ENCODE peak calls at places on chromosomes 3 and 15, in six cellular contexts. J is fibroblast of villous mesenchyme, N is H9, V is sigmoid colon, K is dorsolateral prefrontal cortex, G is fibroblast of lung. Y is an unnamed sample.

GRCh38 chr3:1591327-1592028 is 498.7 kb downstream of the CNTN6 start:
- DNase-seq in J (no peak), N (no peak), V (no peak), K (no peak), G (no peak), Y (no peak)

GRCh38 chr3:52533623-52534280 is at the start of gene NT5DC2:
- DNase-seq in J (peak; percentile 73), N (peak; percentile 60), V (peak; percentile 86), K (peak; percentile 31), G (peak; percentile 68), Y (peak; percentile 94)

GRCh38 chr3:39849992-39850706 is 40.7 kb downstream of the MYRIP start:
- DNase-seq in J (no peak), N (no peak), V (no peak), K (no peak), G (no peak), Y (no peak)

GRCh38 chr15:39497759-39498565 is 82.9 kb upstream of the THBS1 start:
- DNase-seq in J (no peak), N (no peak), V (no peak), K (no peak), G (no peak), Y (no peak)

GRCh38 chr3:32686713-32687112 is 1.7 kb downstream of the CNOT10 start:
- DNase-seq in J (no peak), N (no peak), V (no peak), K (no peak), G (no peak), Y (no peak)

GRCh38 chr3:125608419-125608818 is 13.1 kb upstream of the OSBPL11 start:
- DNase-seq in J (no peak), N (no peak), V (no peak), K (no peak), G (no peak), Y (no peak)

GRCh38 chr3:126259411-126260391 is 79.3 kb upstream of the ALDH1L1 start:
- DNase-seq in J (peak; percentile 59), N (peak; percentile 70), V (peak; percentile 85), K (peak; percentile 78), G (no peak), Y (no peak)

GRCh38 chr3:191070201-191070600 is 128.8 kb upstream of the OSTN start:
- DNase-seq in J (peak; percentile 88), N (no peak), V (no peak), K (no peak), G (peak; percentile 95), Y (no peak)

GRCh38 chr3:31752305-31753049 is 219.8 kb downstream of the STT3B start:
- DNase-seq in J (no peak), N (no peak), V (no peak), K (no peak), G (no peak), Y (no peak)

GRCh38 chr3:111237906-111238305 is 166.3 kb downstream of the NECTIN3 start:
- DNase-seq in J (no peak), N (no peak), V (no peak), K (no peak), G (peak; percentile 59), Y (no peak)

GRCh38 chr3:56624725-56625124 is 58.3 kb downstream of the TASOR start:
- DNase-seq in J (peak; percentile 47), N (no peak), V (no peak), K (no peak), G (peak; percentile 65), Y (no peak)

GRCh38 chr15:69140306-69140705 is 20.1 kb upstream of the GLCE start:
- DNase-seq in J (no peak), N (no peak), V (no peak), K (no peak), G (no peak), Y (no peak)

GRCh38 chr3:16548721-16549120 is 35.2 kb upstream of the RFTN1 start:
- DNase-seq in J (peak; percentile 23), N (no peak), V (no peak), K (no peak), G (peak; percentile 87), Y (no peak)

GRCh38 chr3:182139627-182140357 is 428.1 kb downstream of the SOX2 start:
- DNase-seq in J (no peak), N (peak; percentile 73), V (no peak), K (no peak), G (no peak), Y (no peak)

GRCh38 chr3:127710473-127710941 is 37.8 kb downstream of the ABTB1 start:
- DNase-seq in J (no peak), N (peak; percentile 21), V (peak; percentile 73), K (no peak), G (peak; percentile 48), Y (no peak)

GRCh38 chr3:160481856-160482255 is 32.3 kb upstream of the TRIM59 start:
- DNase-seq in J (no peak), N (no peak), V (no peak), K (no peak), G (no peak), Y (no peak)

GRCh38 chr3:97882975-97883598 is 61.3 kb downstream of the CRYBG3 start:
- DNase-seq in J (peak; percentile 55), N (no peak), V (no peak), K (no peak), G (peak; percentile 79), Y (no peak)

GRCh38 chr3:170734043-170734736 is 135.8 kb downstream of the RPL22L1 start:
- DNase-seq in J (no peak), N (no peak), V (no peak), K (no peak), G (no peak), Y (no peak)

GRCh38 chr15:73781038-73781925 is 28.1 kb upstream of the INSYN1 start:
- DNase-seq in J (peak; percentile 16), N (peak; percentile 56), V (no peak), K (no peak), G (peak; percentile 9), Y (no peak)

GRCh38 chr15:78457101-78457500 is 19.1 kb downstream of the IREB2 start:
- DNase-seq in J (peak; percentile 94), N (no peak), V (no peak), K (no peak), G (peak; percentile 67), Y (no peak)
- TF ChIP-seq CTCF in J (no peak), N (no peak), V (no peak), K (no peak), G (no peak), Y (no peak)

GRCh38 chr3:44529927-44530326 is 25.1 kb upstream of the ZKSCAN7 start:
- DNase-seq in J (peak; percentile 25), N (no peak), V (no peak), K (no peak), G (no peak), Y (no peak)
- TF ChIP-seq CTCF in J (peak; percentile 36), N (peak; percentile 57), V (no peak), K (no peak), G (peak; percentile 43), Y (peak; percentile 50)

GRCh38 chr3:65334045-65334665 is 646.4 kb upstream of the ADAMTS9 start:
- DNase-seq in J (no peak), N (peak; percentile 32), V (no peak), K (no peak), G (no peak), Y (no peak)
- TF ChIP-seq CTCF in J (peak; percentile 37), N (peak; percentile 64), V (peak; percentile 19), K (no peak), G (peak; percentile 7), Y (no peak)

DNA sequence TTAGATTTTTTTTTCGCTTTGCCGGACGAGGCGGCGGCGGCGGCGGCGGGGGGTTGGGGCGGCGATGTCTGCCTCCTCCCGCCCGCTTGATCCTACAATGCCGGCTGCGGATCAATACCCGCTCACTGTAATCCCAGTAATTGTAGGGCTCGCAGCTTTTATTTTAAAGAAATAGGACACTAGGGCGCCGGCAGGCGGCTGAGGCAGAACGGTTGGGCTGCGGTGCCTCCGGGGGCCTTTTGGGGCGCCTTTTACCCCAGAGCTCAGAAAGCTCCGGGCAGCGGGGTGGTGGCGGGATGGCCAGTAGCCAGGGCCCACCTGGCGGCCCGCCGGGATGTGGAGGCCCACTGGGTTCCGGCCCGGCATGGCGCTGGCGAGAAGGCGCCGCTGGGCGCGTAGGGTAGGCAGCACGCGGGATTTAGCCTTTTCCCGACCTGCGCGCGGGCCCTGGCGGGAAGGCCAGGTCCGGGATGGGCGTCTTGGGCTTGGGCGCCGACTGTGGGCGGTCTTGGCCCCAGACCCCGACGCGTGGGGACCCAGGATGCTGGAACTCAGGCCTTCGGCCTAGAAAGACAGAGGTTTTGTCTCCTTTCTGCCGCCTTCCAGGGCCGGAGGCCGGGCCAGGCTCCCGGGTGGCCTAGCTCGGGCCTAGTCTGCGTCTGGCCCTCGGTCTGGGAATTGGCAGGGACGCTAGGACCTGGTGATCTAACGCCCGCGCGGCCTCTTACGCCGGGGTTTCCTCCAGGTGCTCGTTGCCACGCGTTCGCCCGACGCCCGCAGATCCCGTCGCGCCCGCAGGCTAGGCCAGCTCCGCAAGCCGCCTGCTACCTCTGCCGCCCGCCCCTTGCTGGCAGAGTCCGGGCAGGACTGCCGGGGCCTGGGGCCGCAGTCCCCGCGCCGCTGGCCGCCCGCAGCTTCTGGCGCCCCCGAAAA is 15.5 kb upstream of the ONECUT1 start:
- DNase-seq in J (no peak), N (peak; percentile 63), V (no peak), K (no peak), G (no peak), Y (no peak)
- TF ChIP-seq CTCF in J (no peak), N (peak; percentile 56), V (no peak), K (no peak), G (peak; percentile 22), Y (no peak)

DNA sequence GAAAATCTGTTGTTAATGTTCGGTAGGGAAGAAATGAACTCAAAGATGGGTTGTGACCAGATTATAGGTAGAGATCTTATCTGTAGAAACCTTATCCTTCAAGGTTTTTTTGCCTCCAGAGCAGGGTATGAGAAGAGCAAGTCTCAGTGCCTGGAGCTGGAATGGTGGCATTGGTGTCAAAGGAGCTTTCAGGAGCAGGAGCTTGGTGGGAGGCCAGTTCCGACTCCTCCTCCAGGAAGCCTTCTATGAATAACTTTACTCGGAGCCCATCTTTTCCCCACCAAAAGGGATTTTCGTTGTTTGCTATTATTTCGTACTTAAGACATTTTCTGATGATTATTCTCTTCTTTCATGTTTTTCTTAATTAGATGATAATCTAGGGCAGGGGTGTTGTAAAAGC is 91.8 kb downstream of the GHSR start:
- DNase-seq in J (no peak), N (no peak), V (no peak), K (no peak), G (no peak), Y (no peak)
- TF ChIP-seq CTCF in J (no peak), N (no peak), V (no peak), K (no peak), G (no peak), Y (no peak)

DNA sequence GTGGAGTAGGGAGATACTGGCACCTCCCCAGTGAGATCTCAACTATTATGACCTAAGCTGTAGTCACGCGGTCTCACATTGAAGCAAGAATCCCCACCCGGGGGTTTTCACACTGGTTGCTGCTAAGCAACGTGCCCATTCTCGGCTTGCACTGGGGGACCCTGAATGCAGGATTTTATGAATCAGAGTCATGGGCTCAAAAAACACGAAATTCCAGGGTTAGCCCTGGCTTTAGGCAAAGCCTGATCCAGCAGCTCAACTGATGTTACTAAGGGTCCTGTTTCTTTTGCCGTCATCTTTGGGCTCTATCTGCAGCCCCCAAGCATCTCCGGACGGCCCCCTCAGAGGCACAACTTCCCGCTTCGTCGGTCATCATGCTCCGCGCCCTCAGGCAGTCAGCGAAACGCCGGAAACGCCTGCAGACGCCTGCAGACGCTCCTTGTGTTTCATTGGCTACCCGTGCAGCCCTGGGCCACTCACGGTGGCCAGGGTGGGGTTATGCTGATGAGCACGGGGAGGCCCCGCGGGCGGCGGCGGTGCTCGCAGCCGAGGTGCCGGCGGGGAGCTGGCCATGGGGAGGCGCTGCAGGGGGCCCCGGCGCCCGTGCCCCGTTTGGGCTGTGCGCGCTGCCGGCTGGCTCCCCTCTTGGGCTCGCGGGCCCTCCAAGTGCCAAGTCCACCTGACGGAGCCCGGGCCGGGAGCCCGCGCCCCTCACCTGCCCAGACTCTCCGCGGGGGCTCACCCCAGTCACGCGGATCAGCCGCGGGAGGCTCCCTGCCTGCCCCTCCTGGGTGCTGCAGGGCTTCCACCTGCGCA is 25.8 kb downstream of the EFCC1 start:
- DNase-seq in J (peak; percentile 82), N (peak; percentile 93), V (peak; percentile 95), K (peak; percentile 57), G (peak; percentile 83), Y (peak; percentile 98)
- TF ChIP-seq CTCF in J (peak; percentile 20), N (peak; percentile 52), V (peak; percentile 46), K (peak; percentile 40), G (no peak), Y (peak; percentile 17)